ENCODE peak calls at places on chromosomes 4 and X, in five cellular contexts. K is H1, I is neuronal stem cell, M is mesenchymal stem cell, N is trophoblast cell. A is an unnamed sample.

GRCh38 chrX:118550792-118551191 is 55.2 kb downstream of the DOCK11 start:
- DNase-seq in I (no peak), K (no peak), N (peak), M (no peak), A (no peak)

GRCh38 chr4:41791557-41791956 is 43.0 kb upstream of the PHOX2B start:
- DNase-seq in I (no peak), M (no peak), K (no peak), N (no peak), A (no peak)

GRCh38 chr4:152735302-152735917 is 44.1 kb downstream of the TIGD4 start:
- DNase-seq in N (no peak), M (peak), I (no peak), K (no peak), A (no peak)

GRCh38 chrX:130091976-130092522 is 18.2 kb downstream of the ELF4 start:
- DNase-seq in N (no peak), K (no peak), I (no peak), M (no peak), A (peak)

GRCh38 chr4:184331155-184331995 is 113.7 kb upstream of the ENPP6 start:
- DNase-seq in M (no peak), I (no peak), N (peak), K (no peak), A (no peak)

GRCh38 chr4:81052119-81053068 is 21.9 kb downstream of the BMP3 start:
- DNase-seq in K (peak), M (peak), I (peak), N (peak), A (peak)

GRCh38 chr4:159413252-159413941 is 310.5 kb downstream of the RAPGEF2 start:
- DNase-seq in N (no peak), M (no peak), I (no peak), K (no peak), A (no peak)

GRCh38 chr4:184453402-184454160 is 20.8 kb downstream of the IRF2 start:
- DNase-seq in I (no peak), M (peak), N (peak), K (no peak), A (no peak)

GRCh38 chrX:17567173-17567572 is 170.1 kb upstream of the SCML1 start:
- DNase-seq in N (no peak), K (no peak), I (no peak), M (no peak), A (no peak)

GRCh38 chr4:165580379-165580905 is 201.6 kb downstream of the CPE start:
- DNase-seq in I (no peak), N (peak), M (peak), K (no peak), A (no peak)

DNA sequence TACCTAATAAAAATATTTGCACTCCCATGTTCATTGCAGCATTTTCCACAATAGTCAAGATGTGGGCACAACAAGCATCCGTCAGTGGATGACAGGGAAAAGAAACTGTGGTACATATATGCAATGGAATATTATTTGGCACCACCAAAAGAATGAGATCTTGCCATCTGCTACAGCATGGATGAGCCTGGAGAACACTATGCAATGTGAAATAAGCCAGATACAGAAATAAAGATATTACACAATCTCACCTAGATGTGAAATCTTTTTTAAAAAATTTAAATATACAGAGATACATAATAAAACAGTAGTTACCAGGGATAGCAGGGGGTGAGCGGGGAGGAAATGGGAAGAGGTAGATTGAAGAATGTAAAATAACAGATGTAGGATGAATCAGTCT is 44.8 kb downstream of the LDB2 start:
- DNase-seq in M (no peak), K (no peak), I (no peak), N (no peak), A (no peak)
- H2BK12ac ChIP-seq in M (no peak), K (no peak), I (no peak), N (no peak), A (no peak)

DNA sequence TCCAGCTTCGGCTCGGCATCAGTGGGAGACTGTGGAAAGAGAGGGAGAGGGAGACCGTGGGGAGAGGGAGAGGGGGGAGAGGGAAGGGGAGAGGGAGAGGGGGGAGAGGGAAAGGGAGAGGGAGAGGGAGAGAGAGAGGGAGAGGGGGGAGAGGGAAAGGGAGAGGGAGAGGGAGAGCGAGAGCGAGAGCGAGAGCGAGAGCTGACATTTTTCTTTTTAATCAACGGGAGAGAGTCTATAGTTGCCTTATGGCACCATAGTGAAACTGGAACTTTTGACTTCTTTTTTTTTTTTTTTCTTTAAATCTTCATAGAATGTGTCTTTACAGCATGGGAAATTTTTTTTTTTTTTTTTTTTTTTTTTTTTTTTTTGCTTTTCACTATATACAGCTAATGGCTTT is 94.7 kb upstream of the NUDT6 start:
- DNase-seq in N (no peak), M (no peak), K (no peak), I (no peak), A (no peak)
- H2BK12ac ChIP-seq in N (no peak), M (no peak), K (no peak), I (no peak), A (no peak)

GRCh38 chrX:83416273-83416672 is 91.8 kb upstream of the POU3F4 start:
- DNase-seq in I (no peak), M (no peak), K (no peak), N (no peak), A (no peak)
- H2BK12ac ChIP-seq in I (no peak), M (no peak), K (no peak), N (no peak), A (no peak)

GRCh38 chr4:31575504-31575903 is 855.3 kb downstream of the PCDH7 start:
- DNase-seq in I (no peak), M (no peak), K (no peak), N (no peak), A (no peak)

GRCh38 chr4:31573554-31573953 is 853.4 kb downstream of the PCDH7 start:
- DNase-seq in M (no peak), N (no peak), K (no peak), I (no peak), A (no peak)
- H2BK12ac ChIP-seq in M (no peak), N (no peak), K (no peak), I (no peak), A (no peak)

GRCh38 chrX:1784773-1785172 is 169.9 kb downstream of the ASMT start:
- DNase-seq in M (no peak), I (no peak), N (no peak), K (peak), A (no peak)

GRCh38 chrX:1792636-1793035 is 177.8 kb downstream of the ASMT start:
- DNase-seq in M (no peak), I (no peak), N (no peak), K (no peak), A (no peak)

DNA sequence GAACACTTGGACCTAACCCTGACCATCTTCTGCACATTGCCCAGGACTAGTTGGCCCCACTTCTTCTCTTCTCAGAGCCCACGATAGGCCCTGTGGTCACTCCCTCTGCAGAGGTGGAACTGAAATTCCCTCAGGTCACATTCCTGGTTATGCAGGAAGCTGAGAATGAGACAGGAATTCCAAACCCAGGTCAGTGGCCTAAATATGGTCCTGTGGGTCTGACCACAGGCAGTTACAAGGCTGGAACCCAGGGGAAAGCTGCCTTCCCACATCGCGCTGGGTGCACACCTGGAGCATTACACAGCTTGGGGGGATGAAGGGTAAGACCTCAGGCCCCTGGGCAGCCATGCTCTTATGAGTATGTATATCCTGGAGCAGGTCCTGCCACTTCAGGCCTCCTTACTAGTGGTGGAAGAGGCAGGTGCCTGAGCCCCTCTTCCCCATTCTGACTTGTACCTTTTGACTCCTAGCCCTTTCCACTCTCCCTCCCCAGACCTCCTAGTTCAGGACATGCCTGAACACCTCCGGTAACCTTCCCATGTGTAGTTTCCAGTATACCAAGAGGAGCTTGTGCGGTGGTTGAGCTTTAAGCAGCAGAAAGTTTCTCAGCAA is 173.5 kb downstream of the ASMT start:
- DNase-seq in M (no peak), K (peak), I (no peak), N (no peak), A (no peak)
- H2BK12ac ChIP-seq in M (no peak), K (no peak), I (no peak), N (no peak), A (no peak)

GRCh38 chr4:145937990-145938611 is 522 bp downstream of the ZNF827 start:
- DNase-seq in K (peak), N (no peak), I (peak), M (peak), A (no peak)
- H2BK12ac ChIP-seq in K (peak), N (peak), I (no peak), M (peak), A (no peak)

GRCh38 chr4:94856030-94856429 is 98.3 kb downstream of the BMPR1B start:
- DNase-seq in K (no peak), N (no peak), I (no peak), M (no peak), A (no peak)

GRCh38 chr4:94848326-94848725 is 90.6 kb downstream of the BMPR1B start:
- DNase-seq in K (no peak), M (no peak), N (no peak), I (no peak), A (no peak)

GRCh38 chr4:94849901-94850300 is 92.1 kb downstream of the BMPR1B start:
- DNase-seq in N (no peak), K (no peak), M (no peak), I (no peak), A (no peak)

GRCh38 chr4:94852601-94853000 is 94.8 kb downstream of the BMPR1B start:
- DNase-seq in I (no peak), K (no peak), N (no peak), M (no peak), A (no peak)
- H2BK12ac ChIP-seq in I (no peak), K (no peak), N (no peak), M (no peak), A (no peak)

GRCh38 chr4:10279261-10279660 is 162.7 kb upstream of the WDR1 start:
- DNase-seq in I (no peak), K (no peak), N (no peak), M (no peak), A (no peak)

GRCh38 chr4:10273030-10273429 is 156.4 kb upstream of the WDR1 start:
- DNase-seq in K (no peak), M (no peak), I (no peak), N (no peak), A (no peak)

GRCh38 chr4:10275696-10276095 is 159.1 kb upstream of the WDR1 start:
- DNase-seq in N (no peak), K (no peak), M (no peak), I (no peak), A (no peak)

GRCh38 chr4:10278071-10278470 is 161.5 kb upstream of the WDR1 start:
- DNase-seq in I (no peak), K (no peak), N (no peak), M (no peak), A (no peak)

DNA sequence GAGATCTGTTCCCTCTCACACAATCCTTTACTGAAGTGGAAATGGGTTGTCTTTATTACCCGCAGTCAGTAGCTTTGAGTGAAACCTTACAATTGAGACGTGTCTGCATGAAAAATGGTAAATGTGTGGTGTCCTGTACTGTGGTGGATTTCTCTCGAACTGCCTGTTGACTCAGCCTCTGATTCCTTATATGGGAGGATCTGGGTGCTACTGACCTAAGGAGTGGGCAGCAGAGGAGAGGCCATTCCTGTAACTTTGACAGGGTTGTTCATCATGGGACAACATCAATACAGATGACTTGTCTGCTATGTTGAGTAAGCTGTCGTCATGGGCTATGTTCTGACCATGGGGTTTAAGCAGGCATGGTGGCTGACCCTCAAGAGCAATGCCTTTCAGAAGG is 159.6 kb upstream of the WDR1 start:
- DNase-seq in K (no peak), I (no peak), M (no peak), N (no peak), A (no peak)
- H2BK12ac ChIP-seq in K (no peak), I (no peak), M (no peak), N (no peak), A (no peak)

GRCh38 chrX:152614786-152615185 is 22.9 kb upstream of the GABRQ start:
- DNase-seq in M (no peak), I (no peak), K (no peak), N (no peak), A (no peak)
- H2BK12ac ChIP-seq in M (no peak), I (no peak), K (no peak), N (no peak), A (no peak)

A was measured in H9.